ENCODE peak calls at places on chromosomes 11 and 22, in six cellular contexts. One of them, this sample, is unnamed.

GRCh38 chr11:74330065-74330858 is 18.8 kb upstream of the P4HA3 start:
- DNase-seq in NCI-H1930: no peak
- DNase-seq in HCEC 1CT: peak; percentile 79
- DNase-seq in cardiac fibroblast: peak; percentile 52
- DNase-seq in left cardiac atrium: no peak
- DNase-seq in NCI-H446 treated with DMSO at 0.1 percent for 48 hours: no peak
- DNase-seq in this sample: no peak

GRCh38 chr22:29071261-29072045 is 1.4 kb upstream of the KREMEN1 start:
- DNase-seq in left cardiac atrium: peak; percentile 55
- DNase-seq in cardiac fibroblast: no peak
- DNase-seq in HCEC 1CT: peak; percentile 25
- DNase-seq in NCI-H446 treated with DMSO at 0.1 percent for 48 hours: no peak
- DNase-seq in NCI-H1930: no peak
- DNase-seq in this sample: peak; percentile 76

GRCh38 chr11:119094816-119095065 is 6.9 kb downstream of the DPAGT1 start:
- DNase-seq in left cardiac atrium: peak; percentile 89
- DNase-seq in cardiac fibroblast: peak; percentile 89
- DNase-seq in HCEC 1CT: peak; percentile 84
- DNase-seq in NCI-H1930: peak; percentile 69
- DNase-seq in NCI-H446 treated with DMSO at 0.1 percent for 48 hours: peak; percentile 63
- DNase-seq in this sample: peak; percentile 93

GRCh38 chr11:10762185-10762584 is 11.1 kb downstream of the CTR9 start:
- DNase-seq in NCI-H1930: no peak
- DNase-seq in HCEC 1CT: no peak
- DNase-seq in NCI-H446 treated with DMSO at 0.1 percent for 48 hours: no peak
- DNase-seq in cardiac fibroblast: no peak
- DNase-seq in left cardiac atrium: no peak
- DNase-seq in this sample: no peak

GRCh38 chr11:115890500-115890899 is 386.3 kb upstream of the CADM1 start:
- DNase-seq in cardiac fibroblast: no peak
- DNase-seq in left cardiac atrium: no peak
- DNase-seq in NCI-H1930: no peak
- DNase-seq in HCEC 1CT: no peak
- DNase-seq in NCI-H446 treated with DMSO at 0.1 percent for 48 hours: no peak
- DNase-seq in this sample: no peak

GRCh38 chr22:44402196-44403111 is 89.7 kb upstream of the SHISAL1 start:
- DNase-seq in NCI-H1930: no peak
- DNase-seq in left cardiac atrium: no peak
- DNase-seq in NCI-H446 treated with DMSO at 0.1 percent for 48 hours: no peak
- DNase-seq in cardiac fibroblast: no peak
- DNase-seq in HCEC 1CT: no peak
- DNase-seq in this sample: no peak

GRCh38 chr11:119196833-119197483 is 9.2 kb upstream of the CBL start:
- DNase-seq in left cardiac atrium: no peak
- DNase-seq in cardiac fibroblast: peak; percentile 91
- DNase-seq in NCI-H1930: peak; percentile 74
- DNase-seq in HCEC 1CT: peak; percentile 82
- DNase-seq in NCI-H446 treated with DMSO at 0.1 percent for 48 hours: peak; percentile 38
- DNase-seq in this sample: no peak

GRCh38 chr22:31343235-31344191 is 2.6 kb downstream of the PATZ1 start:
- DNase-seq in NCI-H446 treated with DMSO at 0.1 percent for 48 hours: no peak
- DNase-seq in left cardiac atrium: peak; percentile 46
- DNase-seq in cardiac fibroblast: peak; percentile 39
- DNase-seq in NCI-H1930: no peak
- DNase-seq in HCEC 1CT: no peak
- DNase-seq in this sample: no peak

GRCh38 chr22:17159504-17159951 is 451 bp upstream of the HDHD5 start:
- DNase-seq in cardiac fibroblast: peak; percentile 45
- DNase-seq in HCEC 1CT: no peak
- DNase-seq in NCI-H1930: peak; percentile 35
- DNase-seq in NCI-H446 treated with DMSO at 0.1 percent for 48 hours: no peak
- DNase-seq in left cardiac atrium: peak; percentile 55
- DNase-seq in this sample: peak; percentile 78

GRCh38 chr11:75103380-75104026 is 6.8 kb upstream of the OR2AT4 start:
- DNase-seq in HCEC 1CT: peak; percentile 87
- DNase-seq in left cardiac atrium: no peak
- DNase-seq in cardiac fibroblast: peak; percentile 26
- DNase-seq in NCI-H1930: no peak
- DNase-seq in NCI-H446 treated with DMSO at 0.1 percent for 48 hours: no peak
- DNase-seq in this sample: no peak

GRCh38 chr11:575324-575995 is 810 bp upstream of the PHRF1 start:
- DNase-seq in HCEC 1CT: no peak
- DNase-seq in left cardiac atrium: no peak
- DNase-seq in cardiac fibroblast: no peak
- DNase-seq in NCI-H1930: peak; percentile 95
- DNase-seq in NCI-H446 treated with DMSO at 0.1 percent for 48 hours: peak; percentile 68
- DNase-seq in this sample: no peak

GRCh38 chr11:20111871-20112270 is 48.4 kb downstream of the DBX1 start:
- DNase-seq in NCI-H446 treated with DMSO at 0.1 percent for 48 hours: no peak
- DNase-seq in left cardiac atrium: no peak
- DNase-seq in HCEC 1CT: no peak
- DNase-seq in cardiac fibroblast: no peak
- DNase-seq in NCI-H1930: no peak
- DNase-seq in this sample: no peak

GRCh38 chr11:117743121-117743815 is 53.7 kb downstream of the DSCAML1 start:
- DNase-seq in NCI-H446 treated with DMSO at 0.1 percent for 48 hours: no peak
- DNase-seq in HCEC 1CT: no peak
- DNase-seq in NCI-H1930: no peak
- DNase-seq in cardiac fibroblast: no peak
- DNase-seq in left cardiac atrium: no peak
- DNase-seq in this sample: no peak

GRCh38 chr11:13105237-13105844 is 96.2 kb downstream of the RASSF10 start:
- DNase-seq in HCEC 1CT: no peak
- DNase-seq in cardiac fibroblast: peak; percentile 27
- DNase-seq in left cardiac atrium: peak; percentile 50
- DNase-seq in NCI-H446 treated with DMSO at 0.1 percent for 48 hours: no peak
- DNase-seq in NCI-H1930: no peak
- DNase-seq in this sample: no peak

GRCh38 chr11:121898913-121899312 is 217.1 kb downstream of the BLID start:
- DNase-seq in HCEC 1CT: no peak
- DNase-seq in left cardiac atrium: no peak
- DNase-seq in cardiac fibroblast: no peak
- DNase-seq in NCI-H1930: no peak
- DNase-seq in NCI-H446 treated with DMSO at 0.1 percent for 48 hours: no peak
- DNase-seq in this sample: no peak

GRCh38 chr11:123841189-123841588 is 35.0 kb upstream of the OR6M1 start:
- DNase-seq in NCI-H446 treated with DMSO at 0.1 percent for 48 hours: no peak
- DNase-seq in cardiac fibroblast: peak; percentile 13
- DNase-seq in left cardiac atrium: peak; percentile 19
- DNase-seq in NCI-H1930: no peak
- DNase-seq in HCEC 1CT: no peak
- DNase-seq in this sample: no peak